ENCODE peak calls at places on chromosomes 2 and 18, in six cellular contexts. G is IMR-90, Y is MM.1S, E is GM10248, C is T-helper 9 cell, R is MCF 10A. I is an unnamed sample.

GRCh38 chr18:25231327-25231691 is 120.7 kb downstream of the ZNF521 start:
- DNase-seq in C (no peak), G (no peak), R (no peak), Y (peak; percentile 11), E (no peak), I (no peak)

GRCh38 chr2:144071461-144071860 is 448.5 kb downstream of the ZEB2 start:
- DNase-seq in G (peak; percentile 81), R (peak; percentile 9), Y (no peak), E (no peak), C (no peak), I (no peak)

GRCh38 chr2:26885651-26886329 is 37.9 kb downstream of the DPYSL5 start:
- DNase-seq in E (no peak), Y (peak; percentile 27), C (no peak), R (no peak), G (no peak), I (no peak)

GRCh38 chr2:72998234-72998651 is 73.3 kb downstream of the SFXN5 start:
- DNase-seq in G (no peak), Y (no peak), E (no peak), R (no peak), C (no peak), I (no peak)

GRCh38 chr2:120586507-120587283 is 149.0 kb upstream of the GLI2 start:
- DNase-seq in E (no peak), R (no peak), C (no peak), Y (no peak), G (no peak), I (no peak)

GRCh38 chr2:100954044-100954420 is 48.1 kb upstream of the RPL31 start:
- DNase-seq in R (no peak), E (no peak), C (no peak), G (no peak), Y (no peak), I (no peak)

GRCh38 chr2:71989671-71990070 is 158.0 kb downstream of the CYP26B1 start:
- DNase-seq in C (no peak), R (no peak), Y (no peak), E (no peak), G (no peak), I (no peak)

GRCh38 chr18:13726972-13727331 is 479 bp downstream of the RNMT start:
- DNase-seq in G (peak; percentile 56), C (no peak), R (no peak), Y (peak; percentile 41), E (no peak), I (no peak)

GRCh38 chr2:128262315-128263253 is 56.1 kb downstream of the HS6ST1 start:
- DNase-seq in C (no peak), E (peak; percentile 8), Y (no peak), G (no peak), R (no peak), I (no peak)

GRCh38 chr18:49967171-49967570 is 153.8 kb upstream of the ACAA2 start:
- DNase-seq in R (no peak), C (no peak), E (peak; percentile 46), Y (no peak), G (no peak), I (peak; percentile 36)

GRCh38 chr2:237231593-237231992 is 145.9 kb downstream of the COPS8 start:
- DNase-seq in G (no peak), C (no peak), R (no peak), Y (no peak), E (no peak), I (no peak)

GRCh38 chr2:2581331-2582159 is 250.5 kb upstream of the MYT1L start:
- DNase-seq in E (no peak), Y (no peak), G (no peak), C (no peak), R (no peak), I (no peak)

GRCh38 chr2:156115338-156115737 is 217.2 kb downstream of the NR4A2 start:
- DNase-seq in C (no peak), G (no peak), Y (no peak), R (peak; percentile 69), E (no peak), I (peak; percentile 55)

GRCh38 chr2:54945401-54946219 is 104.6 kb downstream of the RTN4 start:
- DNase-seq in Y (peak; percentile 57), C (no peak), E (peak; percentile 52), G (peak; percentile 68), R (peak; percentile 87), I (peak; percentile 44)

GRCh38 chr2:120566331-120567035 is 169.2 kb upstream of the GLI2 start:
- DNase-seq in C (no peak), R (peak; percentile 49), E (no peak), Y (no peak), G (peak; percentile 67), I (no peak)

GRCh38 chr2:239769574-239770145 is 255.5 kb downstream of the NDUFA10 start:
- DNase-seq in E (no peak), Y (no peak), G (no peak), R (no peak), C (no peak), I (no peak)

GRCh38 chr2:50484371-50484770 is 547.6 kb downstream of the NRXN1 start:
- DNase-seq in Y (no peak), G (no peak), E (no peak), R (no peak), C (no peak), I (no peak)

GRCh38 chr2:208373460-208374089 is 33.0 kb upstream of the PTH2R start:
- DNase-seq in G (peak; percentile 54), Y (peak; percentile 41), C (no peak), R (peak; percentile 59), E (peak; percentile 54), I (no peak)

GRCh38 chr2:205427112-205427511 is 255.2 kb upstream of the NRP2 start:
- DNase-seq in G (peak; percentile 85), E (no peak), Y (no peak), C (no peak), R (peak; percentile 29), I (no peak)

GRCh38 chr2:216083464-216084279 is 2.0 kb downstream of the TMEM169 start:
- DNase-seq in E (no peak), G (peak; percentile 83), R (no peak), C (no peak), Y (no peak), I (no peak)

GRCh38 chr2:186554850-186555785 is 34.7 kb upstream of the ITGAV start:
- DNase-seq in Y (no peak), R (no peak), E (no peak), G (peak; percentile 38), C (no peak), I (no peak)

GRCh38 chr2:18432999-18433398 is 127.5 kb downstream of the RDH14 start:
- DNase-seq in G (no peak), C (no peak), Y (no peak), E (no peak), R (no peak), I (no peak)

GRCh38 chr2:207632575-207633492 is 7.6 kb upstream of the METTL21A start:
- DNase-seq in C (no peak), E (no peak), R (peak; percentile 92), Y (no peak), G (peak; percentile 58), I (peak; percentile 70)

GRCh38 chr2:149236413-149236812 is 94.0 kb upstream of the LYPD6 start:
- DNase-seq in C (no peak), G (no peak), Y (no peak), E (no peak), R (no peak), I (no peak)

GRCh38 chr2:52821631-52822030 is 946.0 kb upstream of the CHAC2 start:
- DNase-seq in G (peak; percentile 3), C (no peak), Y (peak; percentile 7), R (peak; percentile 15), E (no peak), I (no peak)

GRCh38 chr18:52118684-52119083 is 221.3 kb upstream of the DCC start:
- DNase-seq in R (no peak), G (no peak), C (no peak), E (no peak), Y (peak; percentile 45), I (no peak)

GRCh38 chr2:51981813-51982212 is 949.9 kb upstream of the NRXN1 start:
- DNase-seq in Y (no peak), E (no peak), G (peak; percentile 75), C (no peak), R (peak; percentile 44), I (no peak)

GRCh38 chr2:241796610-241797138 is 12.3 kb upstream of the NEU4 start:
- DNase-seq in R (no peak), Y (no peak), C (no peak), E (no peak), G (no peak), I (no peak)

GRCh38 chr18:30925795-30926194 is 116.7 kb downstream of the DSC3 start:
- DNase-seq in Y (no peak), R (no peak), E (no peak), C (no peak), G (no peak), I (no peak)

GRCh38 chr2:72127401-72128058 is 20.1 kb downstream of the CYP26B1 start:
- DNase-seq in G (no peak), R (no peak), Y (no peak), C (no peak), E (no peak), I (no peak)

GRCh38 chr2:38590053-38590452 is 12.7 kb downstream of the HNRNPLL start:
- DNase-seq in C (no peak), G (no peak), R (no peak), Y (no peak), E (no peak), I (no peak)

GRCh38 chr2:101327863-101328394 is 19.4 kb upstream of the RNF149 start:
- DNase-seq in C (no peak), E (no peak), G (no peak), R (peak; percentile 42), Y (no peak), I (peak; percentile 98)

GRCh38 chr2:112275887-112276773 is 733 bp downstream of the ZC3H6 start:
- DNase-seq in Y (peak; percentile 83), C (peak; percentile 74), G (peak; percentile 87), E (peak; percentile 81), R (peak; percentile 84), I (no peak)

GRCh38 chr2:83967854-83968253 is 491.2 kb downstream of the SUCLG1 start:
- DNase-seq in G (no peak), R (peak; percentile 15), C (no peak), E (no peak), Y (no peak), I (no peak)

GRCh38 chr2:3603536-3604206 is 8.8 kb downstream of the COLEC11 start:
- DNase-seq in R (no peak), E (no peak), Y (no peak), C (no peak), G (no peak), I (no peak)

GRCh38 chr2:42105330-42106256 is 57.8 kb downstream of the PKDCC start:
- DNase-seq in E (peak; percentile 61), Y (peak; percentile 90), G (no peak), R (no peak), C (peak; percentile 64), I (no peak)

GRCh38 chr2:162591403-162592083 is 247.0 kb downstream of the KCNH7 start:
- DNase-seq in C (no peak), R (peak; percentile 8), Y (no peak), G (no peak), E (no peak), I (no peak)

GRCh38 chr18:32025744-32026143 is 7.1 kb downstream of the RNF125 start:
- DNase-seq in Y (no peak), E (no peak), G (no peak), R (no peak), C (no peak), I (no peak)